ENCODE peak calls at places on chromosomes 13 and 19, in five cellular contexts. V, T, K, E and G are unnamed samples.

GRCh38 chr13:94345374-94346195 is 133.9 kb downstream of the DCT start:
- DNase-seq in T (no peak), K (peak; percentile 86), V (no peak), E (peak; percentile 63), G (no peak)

GRCh38 chr19:51081476-51081875 is 1.2 kb downstream of the KLK14 start:
- DNase-seq in E (no peak), K (no peak), T (no peak), V (peak; percentile 25), G (no peak)

GRCh38 chr13:108268713-108269112 is 805 bp upstream of the TNFSF13B start:
- DNase-seq in T (no peak), V (no peak), K (no peak), E (no peak), G (no peak)

GRCh38 chr13:110332750-110333149 is 25.7 kb downstream of the COL4A2 start:
- DNase-seq in T (no peak), V (peak; percentile 52), E (no peak), K (no peak), G (no peak)

GRCh38 chr19:7191946-7192691 is 102.1 kb downstream of the INSR start:
- DNase-seq in V (no peak), K (no peak), T (no peak), E (peak; percentile 21), G (no peak)

GRCh38 chr19:44447864-44448674 is at the start of gene ZNF229:
- DNase-seq in E (peak; percentile 88), V (peak; percentile 87), K (peak; percentile 98), T (peak; percentile 81), G (peak; percentile 55)

GRCh38 chr19:3893509-3894179 is 13.2 kb downstream of the ATCAY start:
- DNase-seq in T (no peak), E (no peak), K (no peak), V (no peak), G (no peak)

GRCh38 chr13:23579886-23580706 is 9.9 kb downstream of the TNFRSF19 start:
- DNase-seq in V (no peak), K (peak; percentile 37), E (no peak), T (no peak), G (no peak)

GRCh38 chr19:34131100-34131499 is 41.2 kb upstream of the LSM14A start:
- DNase-seq in E (no peak), V (no peak), T (no peak), K (peak; percentile 15), G (no peak)

GRCh38 chr19:14337510-14337909 is 43.7 kb upstream of the ADGRE5 start:
- DNase-seq in E (no peak), T (no peak), K (peak; percentile 19), V (no peak), G (no peak)

GRCh38 chr13:33168326-33168960 is 117.1 kb downstream of the STARD13 start:
- DNase-seq in K (no peak), E (no peak), V (no peak), T (no peak), G (no peak)

GRCh38 chr13:41075034-41075433 is 13.7 kb downstream of the WBP4 start:
- DNase-seq in K (peak; percentile 48), T (no peak), V (no peak), E (no peak), G (no peak)

GRCh38 chr19:1672038-1672768 is 19.8 kb upstream of the TCF3 start:
- DNase-seq in V (no peak), K (peak; percentile 42), E (no peak), T (no peak), G (no peak)

GRCh38 chr13:31035162-31035951 is 102.9 kb downstream of the TEX26 start:
- DNase-seq in V (no peak), E (no peak), T (no peak), K (no peak), G (no peak)

GRCh38 chr19:1001538-1002166 is 1.4 kb downstream of the GRIN3B start:
- DNase-seq in T (no peak), V (no peak), K (peak; percentile 42), E (no peak), G (no peak)

GRCh38 chr19:55901369-55902079 is 30.6 kb downstream of the NLRP13 start:
- DNase-seq in E (no peak), K (no peak), V (no peak), T (no peak), G (no peak)

GRCh38 chr13:49540552-49540951 is 44.8 kb downstream of the PHF11 start:
- DNase-seq in E (no peak), K (peak; percentile 15), V (no peak), T (no peak), G (peak; percentile 32)

GRCh38 chr19:30014770-30015169 is 72.7 kb downstream of the URI1 start:
- DNase-seq in V (no peak), K (no peak), E (no peak), T (no peak), G (no peak)

GRCh38 chr13:90375851-90376250 is 971.6 kb upstream of the MIR17HG start:
- DNase-seq in V (no peak), K (no peak), T (no peak), E (peak; percentile 3), G (no peak)

GRCh38 chr13:62544928-62545327 is 1129.3 kb upstream of the PCDH20 start:
- DNase-seq in T (no peak), E (no peak), K (no peak), V (no peak), G (no peak)
- TF ChIP-seq CTCF in T (no peak), E (no peak), K (no peak), V (no peak), G (no peak)

DNA sequence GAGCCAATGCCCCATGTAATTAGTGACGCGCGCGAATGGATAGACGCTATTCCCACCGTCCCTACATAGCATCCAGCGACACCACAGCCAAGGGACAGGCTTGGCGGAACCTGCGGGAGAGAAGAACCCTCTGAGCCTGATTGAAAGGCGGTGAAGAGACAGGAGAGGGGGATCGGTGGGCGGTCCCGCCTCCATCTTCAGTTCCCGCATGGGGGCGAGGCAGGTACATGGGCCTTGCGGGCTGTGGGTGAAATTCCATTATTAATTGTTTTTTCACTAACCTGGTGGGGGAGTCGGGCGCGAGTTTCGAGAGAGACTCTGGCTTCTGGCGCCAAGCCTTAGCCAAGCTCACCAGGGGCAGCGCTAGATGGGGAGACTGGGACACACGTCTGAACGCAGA is 8.4 kb upstream of the TEX101 start:
- DNase-seq in E (no peak), K (no peak), T (no peak), V (no peak), G (no peak)
- TF ChIP-seq CTCF in E (no peak), K (no peak), T (no peak), V (no peak), G (no peak)

GRCh38 chr13:51914137-51914493 is 52.3 kb downstream of the CCDC70 start:
- DNase-seq in K (no peak), T (no peak), V (no peak), E (no peak), G (no peak)

GRCh38 chr13:51912511-51913225 is 50.9 kb downstream of the CCDC70 start:
- DNase-seq in T (no peak), K (no peak), V (no peak), E (no peak), G (no peak)

GRCh38 chr13:51913421-51914136 is 51.8 kb downstream of the CCDC70 start:
- DNase-seq in T (no peak), K (no peak), E (no peak), V (no peak), G (no peak)

GRCh38 chr13:51910508-51910907 is 48.7 kb downstream of the CCDC70 start:
- DNase-seq in V (no peak), K (no peak), E (no peak), T (no peak), G (no peak)

GRCh38 chr13:51912091-51912490 is 50.3 kb downstream of the CCDC70 start:
- DNase-seq in K (peak; percentile 48), T (no peak), E (no peak), V (no peak), G (no peak)
- TF ChIP-seq CTCF in K (peak; percentile 40), T (no peak), E (no peak), V (no peak), G (no peak)

GRCh38 chr19:5967994-5968430 is 9.9 kb downstream of the RANBP3 start:
- DNase-seq in V (peak; percentile 77), T (peak; percentile 38), K (peak; percentile 85), E (peak; percentile 60), G (no peak)
- TF ChIP-seq CTCF in V (peak; percentile 73), T (peak; percentile 89), K (peak; percentile 92), E (peak; percentile 91), G (no peak)

DNA sequence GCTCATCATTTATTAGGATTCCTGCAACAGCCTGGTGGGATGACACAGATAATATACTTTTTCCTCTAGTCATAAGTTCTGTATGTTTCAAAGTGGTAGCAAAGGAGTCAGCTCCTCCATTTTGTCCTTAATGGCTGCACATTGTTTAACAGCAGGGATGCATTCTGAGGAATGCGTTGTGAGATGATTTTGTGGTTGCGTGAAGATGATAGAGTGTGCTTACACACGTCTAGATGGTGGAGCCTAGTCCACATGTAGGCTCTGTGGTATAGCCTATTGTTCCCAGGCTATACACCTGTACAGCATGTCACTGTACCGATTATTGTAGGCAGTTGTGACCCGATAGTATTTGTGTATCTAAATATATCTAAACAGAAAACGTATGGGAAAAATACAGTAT is 4.6 kb downstream of the SMARCA4 start:
- DNase-seq in E (no peak), V (no peak), T (no peak), K (no peak), G (no peak)
- TF ChIP-seq CTCF in E (no peak), V (no peak), T (no peak), K (no peak), G (no peak)

GRCh38 chr19:27846944-27847343 is 1366.0 kb downstream of the UQCRFS1 start:
- DNase-seq in K (no peak), V (no peak), E (no peak), T (no peak), G (no peak)
- TF ChIP-seq CTCF in K (no peak), V (no peak), E (no peak), T (no peak), G (no peak)

GRCh38 chr19:16039545-16039944 is 36.8 kb upstream of the TPM4 start:
- DNase-seq in V (no peak), K (no peak), E (no peak), T (no peak), G (no peak)

GRCh38 chr19:16040642-16041041 is 35.7 kb upstream of the TPM4 start:
- DNase-seq in V (no peak), T (peak; percentile 13), K (peak; percentile 52), E (no peak), G (no peak)

GRCh38 chr19:16042533-16043085 is 33.7 kb upstream of the TPM4 start:
- DNase-seq in V (no peak), K (no peak), E (no peak), T (no peak), G (no peak)

GRCh38 chr19:16043156-16043757 is 33.0 kb upstream of the TPM4 start:
- DNase-seq in V (no peak), E (no peak), K (no peak), T (no peak), G (no peak)

DNA sequence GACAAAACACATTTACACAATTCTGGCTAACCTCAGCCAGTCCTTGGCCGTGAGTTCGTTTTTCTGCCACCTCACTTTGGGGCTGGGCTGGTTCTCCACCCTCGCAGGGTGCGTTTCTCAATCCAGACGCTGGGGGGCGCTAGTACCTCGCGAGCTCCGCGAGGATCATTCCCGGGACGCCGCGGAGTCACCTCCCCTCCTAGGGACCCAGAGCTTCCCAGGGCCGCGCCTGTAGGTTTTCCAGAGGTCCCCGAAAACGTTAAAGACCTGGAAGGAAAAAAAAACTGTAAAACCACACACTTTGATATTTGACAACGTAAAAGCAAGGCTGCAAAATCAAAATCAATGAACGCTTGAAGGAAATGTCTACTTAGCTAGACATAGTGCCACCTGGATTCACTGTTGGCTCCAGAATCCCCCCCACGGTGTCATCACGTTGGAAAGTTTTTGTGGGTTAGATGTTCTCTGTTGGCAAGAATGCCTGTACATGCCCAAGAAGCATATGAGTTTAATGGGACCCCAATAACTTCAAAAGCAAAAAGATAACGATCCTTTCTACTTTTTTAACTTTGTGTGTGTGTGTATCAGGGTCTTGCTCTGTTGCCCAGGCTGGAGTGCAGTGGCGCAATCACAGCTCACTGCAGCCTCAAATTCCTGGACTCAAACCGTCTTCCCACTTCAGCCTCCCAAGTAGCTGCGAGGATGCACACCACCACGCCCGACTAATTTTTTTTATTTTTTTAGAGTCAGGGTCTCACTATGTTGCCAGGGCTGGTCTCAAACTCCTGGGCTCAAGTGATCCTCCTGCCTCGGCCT is 34.5 kb upstream of the TPM4 start:
- DNase-seq in K (peak; percentile 62), V (peak; percentile 89), T (peak; percentile 13), E (peak; percentile 24), G (peak; percentile 64)
- TF ChIP-seq CTCF in K (peak; percentile 87), V (peak; percentile 99), T (peak; percentile 96), E (peak; percentile 98), G (no peak)